ENCODE peak calls at places on chromosomes 4 and X, in eight cellular contexts. E is tibial artery, N is HCT116, Y is fibroblast of lung, A is neural crest cell, F is A549, K is astrocyte, D is AG09309. M is an unnamed sample.
A peak's percentile ranks its signal among the peaks of the same experiment; 100 is the strongest.

GRCh38 chrX:141301017-141301416 is 58.7 kb upstream of the SPANXC start:
- DNase-seq in F (no peak), N (no peak), K (no peak), Y (no peak), A (no peak), E (no peak), D (no peak), M (no peak)

GRCh38 chr4:77232653-77233052 is 75.6 kb downstream of the CCNG2 start:
- DNase-seq in N (no peak), D (no peak), E (no peak), F (peak; percentile 1), A (no peak), K (peak; percentile 57), Y (peak; percentile 64), M (no peak)

GRCh38 chrX:24902808-24903207 is 113.0 kb downstream of the ARX start:
- DNase-seq in D (peak; percentile 16), A (no peak), K (peak; percentile 75), Y (peak; percentile 76), F (no peak), N (no peak), E (no peak), M (no peak)

GRCh38 chr4:53100801-53101581 is 238.9 kb downstream of the RASL11B start:
- DNase-seq in F (no peak), E (no peak), A (no peak), N (no peak), Y (peak; percentile 94), D (peak; percentile 24), K (peak; percentile 92), M (no peak)

GRCh38 chr4:132059227-132059626 is 1089.9 kb upstream of the PCDH10 start:
- DNase-seq in K (no peak), Y (no peak), E (no peak), D (no peak), F (no peak), N (no peak), A (no peak), M (no peak)

GRCh38 chr4:87555751-87556619 is 26.8 kb upstream of the SPARCL1 start:
- DNase-seq in N (no peak), Y (peak; percentile 89), A (no peak), F (peak; percentile 76), K (peak; percentile 86), E (peak; percentile 67), D (peak; percentile 61), M (no peak)

GRCh38 chrX:153353416-153353815 is 19.5 kb downstream of the ZNF275 start:
- DNase-seq in K (no peak), E (no peak), A (no peak), Y (no peak), N (no peak), D (no peak), F (no peak), M (no peak)

GRCh38 chr4:151866266-151866918 is 105.6 kb upstream of the GATB start:
- DNase-seq in E (no peak), K (peak; percentile 41), Y (peak; percentile 49), N (no peak), A (no peak), D (peak; percentile 29), F (no peak), M (no peak)

GRCh38 chrX:39854772-39855747 is 242.7 kb downstream of the BCOR start:
- DNase-seq in F (no peak), D (no peak), E (no peak), Y (no peak), N (no peak), K (no peak), A (no peak), M (peak; percentile 58)

GRCh38 chr4:7201351-7202305 is 9.3 kb downstream of the SORCS2 start:
- DNase-seq in A (no peak), E (peak; percentile 41), N (no peak), F (no peak), K (peak; percentile 40), D (no peak), Y (peak; percentile 61), M (no peak)

GRCh38 chr4:156718226-156718625 is 253.4 kb downstream of the PDGFC start:
- DNase-seq in N (no peak), E (no peak), A (no peak), D (no peak), Y (peak; percentile 25), F (no peak), K (peak; percentile 10), M (no peak)

GRCh38 chrX:39335447-39336235 is 534.4 kb downstream of the MID1IP1 start:
- DNase-seq in F (no peak), Y (no peak), E (no peak), A (no peak), K (no peak), N (no peak), D (no peak), M (no peak)

GRCh38 chr4:140344621-140345020 is 28.8 kb upstream of the SCOC start:
- DNase-seq in K (peak; percentile 18), N (no peak), A (no peak), D (no peak), E (no peak), Y (peak; percentile 42), F (no peak), M (no peak)

GRCh38 chr4:575281-576141 is 584 bp downstream of the TMEM271 start:
- DNase-seq in F (no peak), E (no peak), Y (peak; percentile 82), K (peak; percentile 71), N (no peak), D (peak; percentile 2), A (peak; percentile 50), M (peak; percentile 79)

GRCh38 chr4:151486166-151486565 is 77.2 kb downstream of the FHIP1A start:
- DNase-seq in A (no peak), E (no peak), D (peak; percentile 76), N (no peak), F (no peak), K (peak; percentile 86), Y (peak; percentile 88), M (no peak)

GRCh38 chr4:174828845-174829701 is at the start of gene GLRA3:
- DNase-seq in D (no peak), F (peak; percentile 81), Y (peak; percentile 47), A (peak; percentile 64), N (no peak), E (no peak), K (peak; percentile 27), M (peak; percentile 6)

GRCh38 chr4:87973283-87974169 is 2.0 kb upstream of the SPP1 start:
- DNase-seq in N (peak; percentile 59), Y (peak; percentile 95), F (peak; percentile 70), K (peak; percentile 94), D (peak; percentile 60), A (peak; percentile 53), E (peak; percentile 68), M (peak; percentile 49)

GRCh38 chr4:33625762-33626161 is 2618.6 kb downstream of the ARAP2 start:
- DNase-seq in N (peak; percentile 12), F (peak; percentile 0), K (no peak), Y (no peak), E (no peak), A (no peak), D (no peak), M (no peak)

GRCh38 chr4:186015212-186015817 is 53.6 kb upstream of the TLR3 start:
- DNase-seq in K (no peak), N (no peak), Y (no peak), A (no peak), E (no peak), F (no peak), D (no peak), M (no peak)

GRCh38 chrX:109352121-109352556 is 129.7 kb downstream of the GUCY2F start:
- DNase-seq in Y (no peak), K (no peak), F (no peak), N (no peak), D (no peak), A (no peak), E (no peak), M (no peak)

GRCh38 chr4:183362916-183363542 is 40.8 kb upstream of the CLDN24 start:
- DNase-seq in A (no peak), E (no peak), Y (peak; percentile 52), K (peak; percentile 29), F (no peak), D (no peak), N (peak; percentile 24), M (no peak)
- TF ChIP-seq CTCF in A (peak; percentile 28), E (no peak), Y (no peak), K (peak; percentile 28), F (no peak), D (peak; percentile 37), N (peak; percentile 25), M (no peak)

GRCh38 chr4:39435875-39436563 is 22.7 kb downstream of the RPL9 start:
- DNase-seq in E (no peak), F (no peak), Y (no peak), D (no peak), N (no peak), K (no peak), A (no peak), M (no peak)
- TF ChIP-seq CTCF in E (no peak), F (peak; percentile 31), Y (no peak), D (peak; percentile 10), N (peak; percentile 12), K (no peak), A (no peak), M (no peak)

DNA sequence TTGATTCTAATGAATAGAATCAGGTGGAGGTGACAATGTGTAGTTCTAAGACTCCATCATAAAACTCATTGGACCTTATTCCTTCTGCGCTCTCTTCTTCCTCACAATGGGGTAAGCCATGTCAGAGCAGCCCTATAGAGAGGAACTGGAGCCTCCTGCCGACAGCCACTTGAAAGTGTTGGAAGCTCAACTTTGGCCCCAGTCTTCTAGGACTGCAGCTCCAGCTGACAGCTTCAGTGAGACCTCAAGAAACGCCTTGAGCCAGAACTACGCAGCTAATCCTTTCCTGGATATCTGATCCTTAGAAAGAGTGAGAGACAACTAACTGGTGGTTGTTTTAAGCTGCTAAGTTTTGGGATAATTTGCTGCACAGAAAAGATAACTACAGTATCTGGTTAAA is 22.1 kb upstream of the ADH7 start:
- DNase-seq in D (no peak), E (peak; percentile 45), F (no peak), K (no peak), A (no peak), Y (no peak), N (no peak), M (no peak)
- TF ChIP-seq CTCF in D (peak; percentile 33), E (no peak), F (no peak), K (no peak), A (no peak), Y (peak; percentile 22), N (no peak), M (no peak)

DNA sequence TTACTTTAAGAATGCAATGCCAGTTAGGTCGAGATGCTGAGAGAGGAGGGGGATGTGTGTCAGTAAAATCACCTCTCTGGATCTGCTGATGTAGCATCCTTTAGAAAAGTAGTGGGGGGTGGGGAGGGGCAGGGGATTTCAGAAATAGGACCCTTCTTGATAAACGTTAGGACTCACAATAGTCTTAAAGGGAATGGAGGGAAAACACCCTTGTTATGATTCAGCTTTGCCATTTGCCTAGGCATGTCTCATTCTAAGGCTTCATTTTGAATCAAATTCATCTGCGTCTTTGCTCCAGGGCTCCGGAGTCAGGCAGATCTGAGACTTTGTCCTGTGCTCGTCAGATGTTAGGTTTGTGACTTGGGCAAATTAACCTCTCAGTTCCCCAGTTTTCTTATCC is 879 bp downstream of the SH2D1A start:
- DNase-seq in N (no peak), Y (no peak), K (no peak), A (no peak), D (no peak), E (no peak), F (no peak), M (no peak)
- TF ChIP-seq CTCF in N (no peak), Y (no peak), K (no peak), A (no peak), D (no peak), E (no peak), F (no peak), M (no peak)

GRCh38 chrX:15146515-15146914 is 123.4 kb downstream of the ASB9 start:
- DNase-seq in A (peak; percentile 37), N (no peak), D (no peak), F (peak; percentile 2), K (no peak), E (no peak), Y (no peak), M (no peak)
- TF ChIP-seq CTCF in A (peak; percentile 59), N (no peak), D (peak; percentile 40), F (peak; percentile 36), K (peak; percentile 11), E (peak; percentile 18), Y (peak; percentile 15), M (no peak)

M was measured in GM20000.